ENCODE peak calls at places on chromosomes 7 and 10, in nine cellular contexts. F, E, X, A, O, Q, I, C and W are unnamed samples.

GRCh38 chr7:17830206-17830605 is 110.1 kb downstream of the SNX13 start:
- DNase-seq in F (no peak), I (no peak), X (no peak), Q (no peak), O (no peak), C (no peak), E (no peak), A (no peak), W (no peak)

GRCh38 chr7:155375337-155376277 is 77.9 kb downstream of the INSIG1 start:
- DNase-seq in E (no peak), Q (no peak), C (no peak), X (no peak), I (no peak), F (no peak), A (no peak), O (no peak), W (no peak)

GRCh38 chr7:127239814-127240213 is 12.9 kb downstream of the GRM8 start:
- DNase-seq in O (no peak), C (no peak), I (no peak), A (peak), Q (no peak), F (no peak), E (no peak), X (no peak), W (no peak)

GRCh38 chr7:31724696-31725095 is 37.7 kb downstream of the PPP1R17 start:
- DNase-seq in F (no peak), X (no peak), E (no peak), A (no peak), C (no peak), Q (no peak), I (no peak), O (no peak), W (no peak)

GRCh38 chr7:99919814-99920618 is 686 bp upstream of the TRIM4 start:
- DNase-seq in O (no peak), C (no peak), E (no peak), X (peak), F (no peak), Q (no peak), I (no peak), A (no peak), W (no peak)

GRCh38 chr7:44201813-44202212 is 1.0 kb downstream of the YKT6 start:
- DNase-seq in C (no peak), E (no peak), A (no peak), I (no peak), Q (no peak), X (no peak), O (no peak), F (no peak), W (no peak)

GRCh38 chr10:72567884-72568283 is 58.0 kb downstream of the MICU1 start:
- DNase-seq in A (peak), X (no peak), I (no peak), O (no peak), C (no peak), Q (no peak), E (no peak), F (peak), W (no peak)

GRCh38 chr10:126921974-126922525 is 16.8 kb downstream of the DOCK1 start:
- DNase-seq in E (no peak), I (no peak), Q (no peak), A (no peak), X (no peak), F (no peak), C (no peak), O (no peak), W (no peak)

GRCh38 chr10:69860290-69860689 is 58.6 kb downstream of the COL13A1 start:
- DNase-seq in F (no peak), Q (no peak), I (no peak), O (no peak), C (no peak), E (no peak), X (no peak), A (no peak), W (no peak)

GRCh38 chr10:71025535-71025934 is 137.2 kb upstream of the PCBD1 start:
- DNase-seq in A (peak), C (no peak), F (no peak), O (no peak), I (no peak), E (no peak), Q (no peak), X (no peak), W (no peak)

GRCh38 chr7:99106869-99107268 is 37.0 kb downstream of the SMURF1 start:
- DNase-seq in Q (no peak), F (no peak), O (no peak), I (no peak), A (no peak), E (no peak), X (no peak), C (no peak), W (no peak)

GRCh38 chr10:33889371-33889770 is 554.9 kb upstream of the NRP1 start:
- DNase-seq in E (no peak), I (no peak), A (no peak), F (no peak), O (no peak), Q (no peak), C (no peak), X (no peak), W (no peak)

GRCh38 chr10:6382081-6382480 is 179.3 kb downstream of the PFKFB3 start:
- DNase-seq in I (no peak), X (no peak), Q (no peak), F (no peak), E (no peak), A (no peak), O (no peak), C (no peak), W (no peak)

GRCh38 chr7:39357648-39358047 is 208.6 kb upstream of the YAE1 start:
- DNase-seq in F (peak), I (no peak), C (no peak), E (no peak), O (peak), X (peak), Q (peak), A (peak), W (no peak)

GRCh38 chr7:134854816-134855215 is 75.4 kb downstream of the CALD1 start:
- DNase-seq in C (no peak), I (no peak), O (no peak), Q (no peak), A (no peak), F (no peak), X (no peak), E (no peak), W (no peak)

GRCh38 chr7:40418445-40418844 is 283.6 kb downstream of the SUGCT start:
- DNase-seq in F (no peak), O (no peak), A (no peak), C (no peak), X (no peak), E (no peak), I (no peak), Q (no peak), W (no peak)

GRCh38 chr10:48514916-48515315 is 90.0 kb downstream of the ARHGAP22 start:
- DNase-seq in C (no peak), E (no peak), I (no peak), X (no peak), F (no peak), Q (no peak), O (no peak), A (no peak), W (no peak)

GRCh38 chr10:13613519-13613918 is 26.8 kb downstream of the PRPF18 start:
- DNase-seq in X (peak), F (no peak), O (no peak), E (no peak), Q (peak), C (no peak), A (no peak), I (no peak), W (no peak)

GRCh38 chr10:13904053-13904452 is 317.3 kb downstream of the PRPF18 start:
- DNase-seq in A (no peak), E (no peak), X (no peak), Q (no peak), O (peak), C (peak), F (no peak), I (no peak), W (no peak)

GRCh38 chr10:42979730-42980467 is 97.0 kb upstream of the RET start:
- DNase-seq in X (peak), E (no peak), C (no peak), O (no peak), Q (no peak), F (no peak), A (no peak), I (no peak), W (no peak)

GRCh38 chr10:58266826-58267712 is 625 bp downstream of the IPMK start:
- DNase-seq in A (peak), Q (peak), X (peak), C (peak), E (peak), I (peak), F (peak), O (peak), W (peak)

GRCh38 chr7:55485501-55486171 is 86.7 kb downstream of the VOPP1 start:
- DNase-seq in E (no peak), A (no peak), O (no peak), C (no peak), X (no peak), I (no peak), F (no peak), Q (no peak), W (no peak)